ENCODE peak calls at places on chromosomes 2 and 18, in ten cellular contexts. W is astrocyte of the spinal cord, I is Kasumi-1, G is ureter, P is heart right ventricle, Q is A172, S is transverse colon, B is HL-60, X is NCI-H1105, F is NT2/D1. O is an unnamed sample.

GRCh38 chr2:231677632-231678104 is 30.7 kb upstream of the PTMA start:
- DNase-seq in S (peak), G (peak), F (peak), P (peak), W (peak), B (no peak), I (peak), X (peak), Q (peak), O (peak)

GRCh38 chr2:127047716-127048617 is 59.0 kb downstream of the BIN1 start:
- DNase-seq in Q (no peak), P (no peak), W (no peak), B (no peak), X (no peak), I (no peak), S (no peak), G (peak), F (no peak), O (no peak)

GRCh38 chr18:79851981-79852380 is 54.2 kb downstream of the KCNG2 start:
- DNase-seq in S (no peak), X (no peak), P (no peak), I (no peak), Q (no peak), W (no peak), F (no peak), B (no peak), G (peak), O (no peak)

GRCh38 chr2:24317491-24317920 is 42.8 kb downstream of the ITSN2 start:
- DNase-seq in B (no peak), S (no peak), W (no peak), P (peak), F (no peak), I (no peak), G (no peak), Q (no peak), X (no peak), O (no peak)

GRCh38 chr18:8843005-8843404 is 137.6 kb downstream of the MTCL1 start:
- DNase-seq in P (no peak), X (no peak), I (no peak), S (no peak), Q (no peak), F (no peak), W (no peak), B (no peak), G (no peak), O (no peak)

GRCh38 chr2:189082576-189082975 is 97.0 kb downstream of the COL5A2 start:
- DNase-seq in Q (no peak), G (no peak), X (no peak), W (peak), S (no peak), P (peak), B (no peak), I (no peak), F (no peak), O (peak)

GRCh38 chr18:676069-676468 is 18.6 kb downstream of the TYMS start:
- DNase-seq in S (no peak), Q (no peak), I (no peak), F (no peak), X (no peak), P (no peak), G (no peak), W (no peak), B (no peak), O (no peak)

GRCh38 chr2:214587442-214587841 is 176.6 kb downstream of the VWC2L start:
- DNase-seq in B (no peak), W (no peak), X (no peak), G (no peak), Q (peak), P (no peak), F (peak), I (no peak), S (no peak), O (no peak)

GRCh38 chr2:20594957-20595356 is 55.9 kb downstream of the HS1BP3 start:
- DNase-seq in G (no peak), F (no peak), P (no peak), W (no peak), S (no peak), I (no peak), Q (no peak), X (no peak), B (no peak), O (no peak)

GRCh38 chr2:191245046-191245868 is at the start of gene MYO1B:
- DNase-seq in F (peak), P (peak), I (peak), G (peak), Q (no peak), X (peak), S (peak), W (peak), B (no peak), O (peak)

GRCh38 chr2:192534076-192534475 is 339.3 kb upstream of the TMEFF2 start:
- DNase-seq in S (no peak), G (no peak), X (no peak), W (no peak), Q (no peak), P (no peak), I (no peak), B (no peak), F (no peak), O (peak)

GRCh38 chr2:112187805-112188596 is 49.8 kb downstream of the FBLN7 start:
- DNase-seq in S (peak), B (no peak), P (no peak), G (no peak), X (no peak), Q (peak), W (no peak), F (no peak), I (no peak), O (no peak)

GRCh38 chr2:149562304-149562703 is 25.3 kb downstream of the MMADHC start:
- DNase-seq in Q (peak), G (no peak), W (peak), P (no peak), I (no peak), F (no peak), X (peak), B (no peak), S (no peak), O (peak)

GRCh38 chr2:60707750-60708371 is 48.2 kb upstream of the PAPOLG start:
- DNase-seq in P (no peak), W (peak), G (no peak), X (peak), B (no peak), Q (peak), S (no peak), F (peak), I (peak), O (peak)

GRCh38 chr2:11111811-11112425 is 43.3 kb upstream of the SLC66A3 start:
- DNase-seq in B (no peak), I (no peak), X (no peak), P (no peak), S (no peak), F (no peak), Q (no peak), W (no peak), G (no peak), O (no peak)

GRCh38 chr2:54687595-54688152 is 35.8 kb upstream of the EML6 start:
- DNase-seq in B (no peak), W (no peak), G (no peak), F (no peak), P (no peak), I (no peak), X (no peak), S (no peak), Q (no peak), O (no peak)

GRCh38 chr2:168640039-168640438 is 162.4 kb upstream of the NOSTRIN start:
- DNase-seq in F (no peak), P (no peak), I (no peak), B (no peak), Q (no peak), S (no peak), X (no peak), W (no peak), G (no peak), O (no peak)

GRCh38 chr2:128237911-128238697 is 80.6 kb downstream of the HS6ST1 start:
- DNase-seq in F (no peak), P (no peak), G (no peak), S (no peak), X (no peak), W (no peak), Q (no peak), I (no peak), B (no peak), O (no peak)

GRCh38 chr18:41530959-41531358 is 424.1 kb upstream of the PIK3C3 start:
- DNase-seq in X (no peak), G (no peak), B (no peak), I (no peak), W (no peak), Q (no peak), P (no peak), S (no peak), F (no peak), O (no peak)

GRCh38 chr2:138730497-138731030 is 49.6 kb downstream of the NXPH2 start:
- DNase-seq in I (no peak), W (no peak), G (no peak), F (no peak), P (no peak), X (no peak), Q (no peak), S (no peak), B (no peak), O (no peak)

GRCh38 chr18:8704361-8705279 is 736 bp upstream of the MTCL1 start:
- DNase-seq in I (peak), G (peak), F (no peak), P (peak), Q (peak), B (peak), W (peak), S (peak), X (peak), O (peak)

GRCh38 chr2:219104107-219105050 is 43.7 kb upstream of the IHH start:
- DNase-seq in I (peak), B (no peak), S (no peak), P (no peak), X (peak), W (peak), G (no peak), F (peak), Q (peak), O (peak)

GRCh38 chr2:44578401-44579135 is 216.8 kb downstream of the CAMKMT start:
- DNase-seq in B (peak), X (no peak), G (no peak), P (no peak), Q (peak), W (peak), F (no peak), S (no peak), I (peak), O (peak)

GRCh38 chr18:61845212-61845611 is 47.6 kb downstream of the RNF152 start:
- DNase-seq in Q (no peak), B (no peak), I (no peak), F (no peak), S (no peak), G (no peak), W (peak), P (no peak), X (no peak), O (no peak)

O was measured in EL.